ENCODE peak calls at places on chromosomes 12 and 14, in ten cellular contexts. R is NCI-H345; B is ovary; I is ELR; M is AG04450; X is activated CD8-positive, alpha-beta memory T cell treated with anti-CD3 and anti-CD28 coated beads for 1 hour; S is CD8-positive, alpha-beta memory T cell; W is bronchial epithelial cell; L is breast epithelium; G is Ammon's horn. D is an unnamed sample.

GRCh38 chr14:66140213-66140918 is 345.8 kb upstream of the CCDC196 start:
- DNase-seq in R (no peak), B (no peak), I (no peak), M (no peak), X (no peak), S (no peak), W (no peak), L (no peak), G (no peak), D (no peak)

GRCh38 chr12:19946549-19946948 is 421.8 kb upstream of the PDE3A start:
- DNase-seq in R (no peak), B (no peak), I (peak), M (peak), X (no peak), S (no peak), W (peak), L (no peak), G (peak), D (no peak)

GRCh38 chr12:2234951-2235350 is 182.2 kb downstream of the CACNA1C start:
- DNase-seq in R (no peak), B (no peak), I (no peak), M (no peak), X (no peak), S (no peak), W (no peak), L (no peak), G (no peak), D (no peak)

GRCh38 chr12:78951746-78952532 is 87.4 kb downstream of the SYT1 start:
- DNase-seq in R (peak), B (no peak), I (peak), M (no peak), X (no peak), S (no peak), W (peak), L (no peak), G (peak), D (peak)

GRCh38 chr12:124814741-124815613 is 48.7 kb downstream of the SCARB1 start:
- DNase-seq in R (peak), B (no peak), I (no peak), M (no peak), X (no peak), S (no peak), W (no peak), L (no peak), G (no peak), D (no peak)

GRCh38 chr12:70798016-70798768 is 122.3 kb downstream of the PTPRR start:
- DNase-seq in R (no peak), B (no peak), I (no peak), M (no peak), X (no peak), S (no peak), W (peak), L (no peak), G (no peak), D (no peak)

GRCh38 chr14:34223302-34224150 is 238.5 kb downstream of the SPTSSA start:
- DNase-seq in R (no peak), B (no peak), I (no peak), M (no peak), X (no peak), S (no peak), W (no peak), L (no peak), G (no peak), D (no peak)

GRCh38 chr14:105269405-105269804 is 21.1 kb downstream of the BTBD6 start:
- DNase-seq in R (no peak), B (no peak), I (no peak), M (no peak), X (no peak), S (no peak), W (no peak), L (no peak), G (no peak), D (no peak)

GRCh38 chr12:109596418-109597244 is 23.0 kb downstream of the MVK start:
- DNase-seq in R (no peak), B (no peak), I (no peak), M (no peak), X (no peak), S (no peak), W (no peak), L (no peak), G (no peak), D (no peak)

GRCh38 chr12:125873031-125873430 is 807.8 kb downstream of the AACS start:
- DNase-seq in R (no peak), B (no peak), I (no peak), M (no peak), X (no peak), S (no peak), W (no peak), L (no peak), G (no peak), D (no peak)

GRCh38 chr14:56183631-56184157 is 65.5 kb downstream of the PELI2 start:
- DNase-seq in R (no peak), B (no peak), I (no peak), M (no peak), X (no peak), S (no peak), W (no peak), L (no peak), G (no peak), D (no peak)

GRCh38 chr14:20857207-20857606 is 34.0 kb upstream of the RNASE3 start:
- DNase-seq in R (no peak), B (no peak), I (no peak), M (no peak), X (no peak), S (no peak), W (no peak), L (no peak), G (no peak), D (no peak)

GRCh38 chr14:57199911-57200310 is 68.8 kb downstream of the EXOC5 start:
- DNase-seq in R (no peak), B (no peak), I (peak), M (no peak), X (no peak), S (no peak), W (peak), L (no peak), G (no peak), D (no peak)

GRCh38 chr12:1933342-1933992 is 15.0 kb upstream of the CACNA2D4 start:
- DNase-seq in R (no peak), B (no peak), I (peak), M (peak), X (no peak), S (no peak), W (no peak), L (no peak), G (no peak), D (no peak)

D was measured in NCI-H2227 treated with DMSO at 0.1 percent for 48 hours.